ENCODE peak calls at places on chromosomes 13 and 19, in eight cellular contexts. One of them, this sample, is unnamed.
A peak's percentile ranks its signal among the peaks of the same experiment; 100 is the strongest.

GRCh38 chr19:35348909-35349611 is 1.4 kb downstream of the FFAR1 start:
- DNase-seq in neural progenitor cell: peak; percentile 40
- DNase-seq in IMR-90: no peak
- DNase-seq in A549: no peak
- DNase-seq in activated CD8-positive, alpha-beta memory T cell treated with anti-CD3 and anti-CD28 coated beads for 24 hours: peak; percentile 50
- DNase-seq in nucleus accumbens: no peak
- DNase-seq in fibroblast of mammary gland: no peak
- DNase-seq in stimulated activated CD4-positive, alpha-beta T cell treated with anti-CD3 and anti-CD28 coated beads, Interleukin-1b, Interleukin-23, amount 100 ng/mL, for 24 hours: no peak
- DNase-seq in this sample: peak; percentile 12

GRCh38 chr19:47183579-47183978 is 47.4 kb downstream of the BBC3 start:
- DNase-seq in A549: no peak
- DNase-seq in stimulated activated CD4-positive, alpha-beta T cell treated with anti-CD3 and anti-CD28 coated beads, Interleukin-1b, Interleukin-23, amount 100 ng/mL, for 24 hours: no peak
- DNase-seq in IMR-90: no peak
- DNase-seq in activated CD8-positive, alpha-beta memory T cell treated with anti-CD3 and anti-CD28 coated beads for 24 hours: no peak
- DNase-seq in nucleus accumbens: no peak
- DNase-seq in neural progenitor cell: no peak
- DNase-seq in fibroblast of mammary gland: no peak
- DNase-seq in this sample: no peak

GRCh38 chr19:8141726-8142524 is 7.5 kb downstream of the FBN3 start:
- DNase-seq in neural progenitor cell: no peak
- DNase-seq in stimulated activated CD4-positive, alpha-beta T cell treated with anti-CD3 and anti-CD28 coated beads, Interleukin-1b, Interleukin-23, amount 100 ng/mL, for 24 hours: no peak
- DNase-seq in activated CD8-positive, alpha-beta memory T cell treated with anti-CD3 and anti-CD28 coated beads for 24 hours: no peak
- DNase-seq in A549: no peak
- DNase-seq in fibroblast of mammary gland: no peak
- DNase-seq in IMR-90: no peak
- DNase-seq in nucleus accumbens: no peak
- DNase-seq in this sample: peak; percentile 48

GRCh38 chr13:97222934-97223710 is 989 bp downstream of the MBNL2 start:
- DNase-seq in activated CD8-positive, alpha-beta memory T cell treated with anti-CD3 and anti-CD28 coated beads for 24 hours: no peak
- DNase-seq in neural progenitor cell: peak; percentile 45
- DNase-seq in stimulated activated CD4-positive, alpha-beta T cell treated with anti-CD3 and anti-CD28 coated beads, Interleukin-1b, Interleukin-23, amount 100 ng/mL, for 24 hours: no peak
- DNase-seq in nucleus accumbens: no peak
- DNase-seq in A549: no peak
- DNase-seq in fibroblast of mammary gland: no peak
- DNase-seq in IMR-90: no peak
- DNase-seq in this sample: no peak

GRCh38 chr19:4911786-4912672 is 2.7 kb downstream of the UHRF1 start:
- DNase-seq in IMR-90: peak; percentile 100
- DNase-seq in nucleus accumbens: peak; percentile 83
- DNase-seq in stimulated activated CD4-positive, alpha-beta T cell treated with anti-CD3 and anti-CD28 coated beads, Interleukin-1b, Interleukin-23, amount 100 ng/mL, for 24 hours: peak; percentile 51
- DNase-seq in neural progenitor cell: peak; percentile 73
- DNase-seq in fibroblast of mammary gland: peak; percentile 100
- DNase-seq in A549: peak; percentile 94
- DNase-seq in activated CD8-positive, alpha-beta memory T cell treated with anti-CD3 and anti-CD28 coated beads for 24 hours: peak; percentile 87
- DNase-seq in this sample: peak; percentile 56

GRCh38 chr13:101757446-101758039 is 305.1 kb downstream of the ITGBL1 start:
- DNase-seq in A549: peak; percentile 45
- DNase-seq in stimulated activated CD4-positive, alpha-beta T cell treated with anti-CD3 and anti-CD28 coated beads, Interleukin-1b, Interleukin-23, amount 100 ng/mL, for 24 hours: no peak
- DNase-seq in fibroblast of mammary gland: peak; percentile 63
- DNase-seq in nucleus accumbens: no peak
- DNase-seq in neural progenitor cell: peak; percentile 9
- DNase-seq in activated CD8-positive, alpha-beta memory T cell treated with anti-CD3 and anti-CD28 coated beads for 24 hours: no peak
- DNase-seq in IMR-90: peak; percentile 50
- DNase-seq in this sample: no peak

GRCh38 chr19:19224852-19225494 is 13.2 kb downstream of the NCAN start:
- DNase-seq in A549: peak; percentile 84
- DNase-seq in IMR-90: peak; percentile 44
- DNase-seq in fibroblast of mammary gland: peak; percentile 50
- DNase-seq in nucleus accumbens: no peak
- DNase-seq in stimulated activated CD4-positive, alpha-beta T cell treated with anti-CD3 and anti-CD28 coated beads, Interleukin-1b, Interleukin-23, amount 100 ng/mL, for 24 hours: no peak
- DNase-seq in neural progenitor cell: peak; percentile 91
- DNase-seq in activated CD8-positive, alpha-beta memory T cell treated with anti-CD3 and anti-CD28 coated beads for 24 hours: peak; percentile 88
- DNase-seq in this sample: peak; percentile 73

GRCh38 chr13:31896427-31896826 is 135.1 kb upstream of the FRY start:
- DNase-seq in stimulated activated CD4-positive, alpha-beta T cell treated with anti-CD3 and anti-CD28 coated beads, Interleukin-1b, Interleukin-23, amount 100 ng/mL, for 24 hours: no peak
- DNase-seq in A549: no peak
- DNase-seq in fibroblast of mammary gland: peak; percentile 92
- DNase-seq in IMR-90: peak; percentile 63
- DNase-seq in neural progenitor cell: peak; percentile 8
- DNase-seq in nucleus accumbens: no peak
- DNase-seq in activated CD8-positive, alpha-beta memory T cell treated with anti-CD3 and anti-CD28 coated beads for 24 hours: no peak
- DNase-seq in this sample: no peak

GRCh38 chr19:3683405-3683865 is 16.8 kb downstream of the PIP5K1C start:
- DNase-seq in stimulated activated CD4-positive, alpha-beta T cell treated with anti-CD3 and anti-CD28 coated beads, Interleukin-1b, Interleukin-23, amount 100 ng/mL, for 24 hours: no peak
- DNase-seq in activated CD8-positive, alpha-beta memory T cell treated with anti-CD3 and anti-CD28 coated beads for 24 hours: no peak
- DNase-seq in IMR-90: no peak
- DNase-seq in A549: no peak
- DNase-seq in neural progenitor cell: peak; percentile 26
- DNase-seq in nucleus accumbens: no peak
- DNase-seq in fibroblast of mammary gland: peak; percentile 54
- DNase-seq in this sample: no peak

GRCh38 chr13:88000787-88001186 is 329.6 kb downstream of the SLITRK5 start:
- DNase-seq in fibroblast of mammary gland: no peak
- DNase-seq in A549: no peak
- DNase-seq in neural progenitor cell: peak; percentile 30
- DNase-seq in stimulated activated CD4-positive, alpha-beta T cell treated with anti-CD3 and anti-CD28 coated beads, Interleukin-1b, Interleukin-23, amount 100 ng/mL, for 24 hours: no peak
- DNase-seq in activated CD8-positive, alpha-beta memory T cell treated with anti-CD3 and anti-CD28 coated beads for 24 hours: no peak
- DNase-seq in IMR-90: no peak
- DNase-seq in nucleus accumbens: no peak
- DNase-seq in this sample: no peak

GRCh38 chr19:33294058-33294798 is 8.1 kb downstream of the CEBPA start:
- DNase-seq in fibroblast of mammary gland: no peak
- DNase-seq in neural progenitor cell: no peak
- DNase-seq in nucleus accumbens: no peak
- DNase-seq in stimulated activated CD4-positive, alpha-beta T cell treated with anti-CD3 and anti-CD28 coated beads, Interleukin-1b, Interleukin-23, amount 100 ng/mL, for 24 hours: no peak
- DNase-seq in A549: no peak
- DNase-seq in IMR-90: no peak
- DNase-seq in activated CD8-positive, alpha-beta memory T cell treated with anti-CD3 and anti-CD28 coated beads for 24 hours: no peak
- DNase-seq in this sample: no peak

GRCh38 chr19:35195822-35196221 is 32.7 kb downstream of the FAM187B start:
- DNase-seq in nucleus accumbens: no peak
- DNase-seq in neural progenitor cell: no peak
- DNase-seq in stimulated activated CD4-positive, alpha-beta T cell treated with anti-CD3 and anti-CD28 coated beads, Interleukin-1b, Interleukin-23, amount 100 ng/mL, for 24 hours: no peak
- DNase-seq in activated CD8-positive, alpha-beta memory T cell treated with anti-CD3 and anti-CD28 coated beads for 24 hours: no peak
- DNase-seq in IMR-90: no peak
- DNase-seq in A549: no peak
- DNase-seq in fibroblast of mammary gland: peak; percentile 85
- DNase-seq in this sample: no peak